ENCODE peak calls at places on chromosomes 6 and 20, in six cellular contexts. R is mesenchymal stem cell, O is neuronal stem cell, Q is IMR-90, V is H1, C is trophoblast cell. G is an unnamed sample.

GRCh38 chr6:134235937-134236751 is 81.8 kb downstream of the SGK1 start:
- DNase-seq in R (peak), Q (peak), C (no peak), V (no peak), O (no peak), G (no peak)

GRCh38 chr6:156777866-156778614 is 862 bp downstream of the ARID1B start:
- DNase-seq in Q (peak), C (peak), V (peak), O (peak), R (peak), G (peak)

GRCh38 chr6:151723152-151723551 is 84.3 kb upstream of the ESR1 start:
- DNase-seq in O (no peak), C (no peak), V (no peak), R (no peak), Q (no peak), G (no peak)

GRCh38 chr6:88804701-88805100 is 158.7 kb downstream of the RNGTT start:
- DNase-seq in C (no peak), R (no peak), O (no peak), Q (peak), V (no peak), G (no peak)

GRCh38 chr6:7644394-7644793 is 54.4 kb downstream of the SNRNP48 start:
- DNase-seq in O (no peak), V (no peak), Q (no peak), C (no peak), R (no peak), G (no peak)

GRCh38 chr20:20603339-20603990 is 109.0 kb downstream of the RALGAPA2 start:
- DNase-seq in Q (no peak), O (no peak), V (no peak), C (peak), R (no peak), G (no peak)

GRCh38 chr6:27267865-27268444 is 20.5 kb downstream of the PRSS16 start:
- DNase-seq in O (no peak), C (no peak), R (no peak), Q (no peak), V (no peak), G (no peak)

GRCh38 chr6:20931772-20932171 is 397.5 kb downstream of the CDKAL1 start:
- DNase-seq in Q (no peak), C (no peak), R (no peak), V (no peak), O (no peak), G (no peak)

GRCh38 chr6:168147205-168147738 is 68.3 kb upstream of the FRMD1 start:
- DNase-seq in Q (no peak), V (no peak), O (no peak), R (no peak), C (no peak), G (no peak)

GRCh38 chr6:5622276-5623005 is 361.1 kb downstream of the FARS2 start:
- DNase-seq in R (no peak), O (no peak), Q (no peak), V (no peak), C (no peak), G (no peak)

GRCh38 chr6:50905297-50905696 is 86.6 kb downstream of the TFAP2B start:
- DNase-seq in R (no peak), V (no peak), O (no peak), C (no peak), Q (no peak), G (no peak)

GRCh38 chr6:33668914-33669313 is 42.6 kb downstream of the UQCC2 start:
- DNase-seq in O (no peak), C (peak), Q (no peak), R (no peak), V (no peak), G (peak)

GRCh38 chr6:16540804-16541752 is 220.2 kb downstream of the ATXN1 start:
- DNase-seq in C (no peak), V (no peak), O (no peak), R (no peak), Q (no peak), G (no peak)

GRCh38 chr6:90065173-90065572 is 170.9 kb downstream of the GJA10 start:
- DNase-seq in C (no peak), R (no peak), V (no peak), Q (no peak), O (no peak), G (no peak)

GRCh38 chr20:40108321-40108720 is 580.7 kb downstream of the MAFB start:
- DNase-seq in O (no peak), C (no peak), R (no peak), V (no peak), Q (no peak), G (no peak)

GRCh38 chr6:154656660-154657059 is 76.6 kb upstream of the SCAF8 start:
- DNase-seq in Q (no peak), R (no peak), O (no peak), C (no peak), V (no peak), G (no peak)

GRCh38 chr6:154653853-154654252 is 79.4 kb upstream of the SCAF8 start:
- DNase-seq in O (no peak), V (no peak), C (peak), R (peak), Q (peak), G (no peak)

GRCh38 chr6:154651656-154652055 is 81.6 kb upstream of the SCAF8 start:
- DNase-seq in Q (no peak), V (no peak), R (no peak), C (no peak), O (no peak), G (no peak)

GRCh38 chr6:154650351-154650750 is 82.9 kb upstream of the SCAF8 start:
- DNase-seq in Q (no peak), R (no peak), O (no peak), C (no peak), V (no peak), G (no peak)

DNA sequence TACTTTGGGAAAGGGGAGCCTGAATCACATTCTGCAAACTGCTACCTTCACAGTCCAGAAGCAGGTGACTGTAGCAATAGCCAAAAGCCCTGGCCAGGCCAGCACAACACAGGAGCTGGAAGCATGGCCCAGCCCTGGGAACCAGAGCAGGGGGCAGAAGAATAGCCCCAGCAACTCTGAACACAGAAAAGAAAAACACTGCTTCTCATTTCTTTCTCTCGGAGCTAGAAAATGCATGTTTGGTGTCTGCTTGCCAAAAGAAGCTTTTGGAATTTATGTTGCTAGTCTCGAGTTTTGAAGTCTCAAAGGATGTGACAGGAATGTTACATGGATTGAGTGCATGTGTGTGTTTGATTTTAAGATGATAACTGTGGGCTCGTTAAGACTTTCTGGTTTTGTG is 79.8 kb upstream of the SCAF8 start:
- DNase-seq in V (no peak), C (no peak), R (peak), Q (no peak), O (no peak), G (no peak)
- H2BK5ac ChIP-seq in V (no peak), C (no peak), R (no peak), Q (no peak), O (no peak), G (no peak)

DNA sequence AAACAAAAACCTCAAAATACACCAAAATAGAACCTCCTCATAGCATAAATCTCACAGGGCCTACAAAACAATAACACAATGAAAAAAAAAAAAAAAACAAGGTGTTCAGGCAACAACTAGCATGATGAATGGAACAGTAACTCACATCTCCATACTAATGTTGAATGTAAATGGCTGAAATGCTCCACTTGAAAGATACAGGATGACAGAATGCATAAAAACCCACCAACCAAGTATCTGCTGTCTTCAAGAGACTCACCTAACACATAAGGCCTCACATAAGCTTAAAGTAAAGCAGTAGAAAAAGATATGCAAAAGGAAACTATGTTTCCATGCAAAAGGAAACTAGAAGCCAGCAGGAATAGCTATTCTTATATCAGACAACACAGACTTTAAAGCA is 121.3 kb downstream of the CDK19 start:
- DNase-seq in Q (no peak), O (no peak), R (no peak), C (no peak), V (no peak), G (no peak)
- H4K91ac ChIP-seq in Q (no peak), O (no peak), R (no peak), C (no peak), V (no peak), G (no peak)

GRCh38 chr6:154736613-154737259 is 3.5 kb downstream of the SCAF8 start:
- DNase-seq in O (no peak), R (no peak), C (no peak), V (no peak), Q (no peak), G (no peak)

GRCh38 chr6:154733610-154734379 is 579 bp downstream of the SCAF8 start:
- DNase-seq in O (peak), C (peak), V (peak), R (peak), Q (peak), G (peak)

GRCh38 chr6:154731296-154732218 is 1.7 kb upstream of the SCAF8 start:
- DNase-seq in V (no peak), O (no peak), C (no peak), Q (no peak), R (peak), G (no peak)

GRCh38 chr6:154732538-154732823 is 735 bp upstream of the SCAF8 start:
- DNase-seq in V (no peak), O (no peak), C (no peak), R (no peak), Q (no peak), G (peak)

DNA sequence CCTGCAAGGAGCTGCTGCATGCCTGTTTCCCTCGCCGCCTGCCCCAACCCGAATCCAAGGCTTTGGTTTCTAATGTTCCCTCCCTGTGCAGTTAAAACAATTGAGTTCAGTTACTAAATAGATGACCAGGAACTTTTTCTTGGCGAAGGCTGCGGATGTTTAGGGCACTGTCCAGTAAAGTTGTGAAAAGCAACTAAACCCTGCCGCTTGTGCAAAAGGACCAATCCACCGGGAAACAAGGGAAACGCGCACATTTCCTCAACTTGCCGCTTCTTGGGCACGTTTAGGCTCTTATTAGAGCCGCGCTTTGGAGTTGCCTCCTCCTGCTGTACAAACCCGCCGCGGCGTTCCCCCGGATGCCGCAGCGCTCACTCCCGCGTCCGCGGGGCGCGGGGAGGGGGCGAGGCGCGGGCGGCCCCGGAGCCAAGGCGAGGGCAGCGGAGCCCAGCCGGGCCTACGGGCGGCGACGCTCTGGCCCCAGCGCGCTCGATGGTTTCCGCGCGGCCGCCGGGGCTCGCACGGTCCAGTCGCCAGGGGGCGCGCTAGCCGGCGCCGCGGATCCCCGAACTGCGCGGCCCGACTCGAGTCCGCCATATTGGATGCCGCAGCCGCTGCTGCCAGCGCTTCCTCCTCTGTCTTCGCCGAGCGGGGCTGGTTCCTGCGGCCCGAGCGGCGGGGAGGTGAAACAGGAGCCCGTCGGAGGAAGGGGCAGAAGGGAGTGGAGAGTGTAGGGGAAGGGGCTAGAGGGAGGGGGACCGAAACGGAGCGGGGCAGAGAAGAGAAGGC is at the start of gene SCAF8:
- DNase-seq in R (peak), V (peak), O (peak), Q (peak), C (peak), G (peak)
- H2BK5ac ChIP-seq in R (peak), V (peak), O (peak), Q (peak), C (peak), G (peak)

DNA sequence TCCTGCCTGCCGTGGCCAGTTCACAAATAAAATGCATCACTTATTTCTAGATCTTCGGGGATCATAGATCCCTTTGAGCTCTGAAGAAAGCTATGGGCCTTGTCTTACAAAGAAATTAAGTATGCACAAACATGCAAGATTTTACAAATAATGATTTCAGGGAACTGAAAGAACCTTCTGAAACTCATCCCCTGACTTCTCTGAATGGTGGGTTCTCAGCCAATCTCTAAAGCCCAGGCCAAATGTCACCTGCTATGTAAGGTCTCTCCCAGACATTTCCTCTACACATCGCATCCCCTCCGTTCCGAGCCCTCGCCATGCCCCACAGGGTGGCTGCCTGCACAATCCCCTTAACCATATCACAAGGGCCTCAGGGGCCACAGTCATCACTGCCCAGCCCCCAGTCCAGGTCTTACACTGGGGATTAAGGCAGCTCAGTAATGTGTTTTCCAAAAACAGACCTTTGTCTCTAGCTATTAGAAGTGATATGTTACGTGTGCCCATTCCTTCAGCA is 16.1 kb upstream of the ANKRD60 start:
- DNase-seq in Q (no peak), C (no peak), V (no peak), O (no peak), R (no peak), G (no peak)
- H4K91ac ChIP-seq in Q (peak), C (no peak), V (no peak), O (no peak), R (no peak), G (no peak)

DNA sequence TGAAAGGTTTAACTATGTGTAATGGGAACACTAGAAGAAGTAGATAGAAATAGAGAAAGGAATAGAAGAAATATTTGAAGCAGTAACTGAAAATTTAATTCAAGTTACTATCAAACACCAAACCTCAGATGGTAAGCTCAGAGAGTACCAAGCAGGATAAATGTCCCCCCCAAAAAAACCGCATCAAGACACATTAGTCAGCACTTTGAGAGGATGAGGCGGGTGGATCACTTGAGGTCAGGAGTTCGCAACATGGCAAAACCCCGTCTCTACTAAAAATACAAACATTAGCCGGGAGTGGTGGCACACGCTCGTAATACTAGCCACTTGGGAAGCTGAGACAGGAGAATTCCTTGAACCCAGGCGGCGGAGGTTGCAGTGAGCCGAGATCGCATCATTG is 253.1 kb downstream of the C6orf118 start:
- DNase-seq in V (no peak), C (no peak), Q (no peak), R (no peak), O (no peak), G (no peak)
- H2BK5ac ChIP-seq in V (no peak), C (no peak), Q (no peak), R (no peak), O (no peak), G (no peak)

DNA sequence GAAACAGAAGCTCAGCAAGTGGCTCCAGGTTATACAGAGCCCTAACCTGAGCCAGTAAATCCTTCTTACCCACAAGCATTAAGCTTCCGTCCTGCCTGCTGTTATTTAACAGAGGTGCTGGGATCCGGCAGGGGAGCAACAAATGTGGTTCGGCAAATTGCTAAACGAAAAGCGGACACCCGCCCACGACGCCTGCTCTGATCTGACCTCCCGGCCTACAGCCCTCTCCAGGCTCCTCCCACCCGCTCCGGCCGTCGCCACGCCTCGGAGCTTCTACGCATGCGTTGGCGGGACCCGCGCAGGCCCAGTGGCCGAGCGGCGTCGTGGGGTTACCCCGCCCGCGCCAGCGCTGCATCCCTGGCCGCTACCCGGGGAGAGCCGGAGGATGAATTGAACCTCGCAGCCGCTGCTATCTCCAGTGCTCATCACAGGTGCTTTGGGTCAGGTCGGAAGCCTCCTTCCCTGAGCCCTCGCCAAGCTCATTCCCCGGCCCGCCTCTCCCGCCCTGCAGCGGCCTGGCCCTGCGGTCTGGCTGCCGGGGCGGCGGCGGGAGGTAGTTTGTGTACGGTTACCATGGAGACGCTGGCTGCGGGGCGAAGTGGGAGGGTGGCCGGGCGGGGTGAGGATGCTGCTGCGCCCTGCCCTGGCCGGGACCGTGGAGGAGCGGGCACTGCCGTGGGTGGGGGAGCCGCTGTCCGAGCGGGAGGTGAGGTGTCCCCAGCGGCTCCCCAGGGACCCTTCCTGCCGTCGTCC is at the start of gene ARMC2:
- DNase-seq in R (peak), Q (peak), O (peak), C (peak), V (peak), G (peak)
- H4K91ac ChIP-seq in R (peak), Q (peak), O (no peak), C (peak), V (peak), G (no peak)

GRCh38 chr6:31651602-31652191 is 764 bp downstream of the BAG6 start:
- DNase-seq in R (no peak), C (peak), Q (peak), O (no peak), V (no peak), G (peak)
- H2BK5ac ChIP-seq in R (no peak), C (peak), Q (peak), O (peak), V (peak), G (no peak)